ENCODE peak calls at places on chromosomes 12 and 14, in six cellular contexts. T, B, P, L, E and U are unnamed samples.

GRCh38 chr12:116736962-116737773 is 701 bp downstream of the SPRING1 start:
- DNase-seq in L (peak; percentile 40), P (no peak), B (peak; percentile 49), T (peak; percentile 21), E (no peak), U (no peak)

GRCh38 chr12:70080577-70080976 is 162.7 kb upstream of the CNOT2 start:
- DNase-seq in T (no peak), P (no peak), L (no peak), B (no peak), E (no peak), U (no peak)

GRCh38 chr12:52454411-52455201 is 2.7 kb upstream of the KRT6B start:
- DNase-seq in B (peak; percentile 41), P (no peak), T (no peak), L (no peak), E (no peak), U (peak; percentile 16)

GRCh38 chr14:32683679-32684078 is 255.0 kb upstream of the NPAS3 start:
- DNase-seq in P (peak; percentile 45), E (no peak), L (no peak), B (no peak), T (no peak), U (no peak)

GRCh38 chr14:65180725-65181025 is 78.4 kb upstream of the MAX start:
- DNase-seq in T (no peak), B (no peak), P (no peak), E (no peak), L (no peak), U (no peak)

GRCh38 chr14:88289214-88289613 is 33.9 kb downstream of the KCNK10 start:
- DNase-seq in B (no peak), L (peak; percentile 55), T (no peak), E (no peak), P (no peak), U (peak; percentile 24)

GRCh38 chr12:52220456-52220855 is 12.6 kb upstream of the KRT7 start:
- DNase-seq in P (no peak), T (no peak), L (no peak), E (no peak), B (no peak), U (no peak)

GRCh38 chr14:59037620-59038019 is 150.8 kb upstream of the DAAM1 start:
- DNase-seq in P (no peak), T (no peak), B (no peak), E (no peak), L (no peak), U (no peak)

GRCh38 chr12:113002155-113002554 is 23.8 kb downstream of the OAS2 start:
- DNase-seq in E (peak; percentile 82), P (no peak), T (no peak), L (no peak), B (no peak), U (no peak)

GRCh38 chr12:53223391-53224267 is 8.4 kb downstream of the RARG start:
- DNase-seq in P (no peak), B (peak; percentile 48), L (peak; percentile 72), E (no peak), T (peak; percentile 70), U (peak; percentile 66)

GRCh38 chr14:23123419-23123818 is 4.4 kb upstream of the CEBPE start:
- DNase-seq in B (no peak), P (no peak), T (no peak), E (no peak), L (no peak), U (no peak)

GRCh38 chr14:68146812-68147211 is 327.2 kb downstream of the RAD51B start:
- DNase-seq in L (peak; percentile 96), E (no peak), B (no peak), P (no peak), T (no peak), U (peak; percentile 97)

GRCh38 chr14:24339284-24340151 is at the start of gene RIPK3:
- DNase-seq in E (no peak), B (peak; percentile 72), L (peak; percentile 42), T (no peak), P (peak; percentile 52), U (no peak)

GRCh38 chr14:73943083-73943482 is 6.8 kb downstream of the FAM161B start:
- DNase-seq in E (peak; percentile 32), T (no peak), B (no peak), L (peak; percentile 87), P (no peak), U (peak; percentile 11)

GRCh38 chr12:99059824-99060526 is 414.9 kb downstream of the APAF1 start:
- DNase-seq in L (peak; percentile 46), P (no peak), T (no peak), B (peak; percentile 25), E (no peak), U (peak; percentile 39)

GRCh38 chr12:72012874-72013273 is 74.2 kb downstream of the TPH2 start:
- DNase-seq in P (no peak), E (no peak), L (no peak), T (no peak), B (no peak), U (no peak)

GRCh38 chr12:72015895-72016294 is 77.2 kb downstream of the TPH2 start:
- DNase-seq in L (no peak), P (no peak), B (no peak), T (no peak), E (no peak), U (no peak)

GRCh38 chr12:72010365-72010764 is 71.7 kb downstream of the TPH2 start:
- DNase-seq in E (no peak), P (no peak), L (peak; percentile 63), T (no peak), B (no peak), U (no peak)

GRCh38 chr12:72006766-72007165 is 68.1 kb downstream of the TPH2 start:
- DNase-seq in P (peak; percentile 57), T (no peak), E (no peak), L (no peak), B (no peak), U (no peak)

GRCh38 chr12:72011374-72011773 is 72.7 kb downstream of the TPH2 start:
- DNase-seq in B (no peak), T (no peak), L (peak; percentile 12), P (no peak), E (no peak), U (peak; percentile 50)
- TF ChIP-seq EZH2 in B (no peak), T (no peak), L (no peak), P (no peak), E (no peak), U (no peak)

DNA sequence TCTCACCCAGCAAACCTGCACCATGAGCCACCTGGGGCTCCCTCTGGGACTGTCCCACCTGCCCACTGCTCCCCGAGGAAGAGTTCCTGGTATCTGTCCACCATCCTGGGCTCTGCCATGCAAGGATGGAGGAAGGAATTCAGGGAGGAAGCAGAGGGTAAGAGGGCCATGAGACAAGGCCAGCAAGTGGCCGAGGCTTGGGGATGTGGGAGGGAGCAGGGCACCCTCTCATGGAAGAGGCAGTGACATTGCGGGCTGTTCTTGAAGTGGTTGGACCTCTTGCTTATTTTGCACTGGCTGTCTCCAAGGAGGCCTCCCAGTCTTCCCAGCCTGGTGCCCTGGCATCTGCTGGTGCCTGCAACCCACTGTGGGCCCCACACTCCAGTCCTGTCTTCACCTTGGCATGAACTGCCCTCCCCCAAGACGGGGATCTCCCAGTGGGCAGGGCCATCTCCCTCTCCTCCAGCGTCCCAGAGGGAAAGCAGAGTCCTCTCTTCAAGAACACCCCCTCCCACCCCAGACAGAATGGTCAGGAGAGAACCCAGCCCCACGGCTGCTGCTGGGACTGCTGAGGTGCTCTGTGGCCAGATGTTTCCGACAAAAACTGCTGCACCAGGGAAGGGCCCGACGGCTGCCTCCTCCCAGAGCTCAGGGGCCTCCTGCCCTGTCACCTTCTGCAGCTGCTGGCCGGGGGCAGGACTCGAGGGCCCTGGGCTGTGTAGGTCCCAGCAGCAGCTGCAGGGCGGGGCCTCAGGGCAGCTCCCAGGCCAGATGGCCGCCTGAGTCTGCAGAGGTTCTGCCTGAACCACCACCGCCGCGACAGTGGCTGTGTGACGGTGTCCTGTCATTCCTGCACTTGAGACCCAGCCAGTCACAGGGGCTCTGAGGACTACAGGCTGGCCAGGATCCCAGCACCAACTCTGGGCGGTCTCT is 1.8 kb upstream of the AKT1 start:
- DNase-seq in B (peak; percentile 46), E (peak; percentile 39), P (peak; percentile 49), T (no peak), L (no peak), U (no peak)
- TF ChIP-seq EZH2 in B (no peak), E (no peak), P (no peak), T (no peak), L (no peak), U (no peak)

GRCh38 chr14:100160534-100160916 is 1.1 kb upstream of the DEGS2 start:
- DNase-seq in P (no peak), T (no peak), L (no peak), B (no peak), E (no peak), U (no peak)
- TF ChIP-seq EZH2 in P (no peak), T (no peak), L (no peak), B (no peak), E (no peak), U (no peak)

GRCh38 chr14:103273145-103273846 is 60.7 kb upstream of the EIF5 start:
- DNase-seq in T (no peak), P (no peak), B (peak; percentile 57), E (no peak), L (peak; percentile 23), U (no peak)
- TF ChIP-seq EZH2 in T (no peak), P (no peak), B (peak; percentile 70), E (no peak), L (no peak), U (peak; percentile 31)

GRCh38 chr14:28772613-28773012 is 6.0 kb downstream of the FOXG1 start:
- DNase-seq in E (no peak), L (no peak), T (no peak), B (no peak), P (no peak), U (no peak)

GRCh38 chr14:28773917-28774691 is 7.5 kb downstream of the FOXG1 start:
- DNase-seq in P (no peak), L (peak; percentile 73), E (no peak), T (no peak), B (peak; percentile 94), U (peak; percentile 55)

GRCh38 chr14:28773176-28773575 is 6.6 kb downstream of the FOXG1 start:
- DNase-seq in B (no peak), P (no peak), T (no peak), L (no peak), E (no peak), U (no peak)

GRCh38 chr14:28776482-28777266 is 10.1 kb downstream of the FOXG1 start:
- DNase-seq in P (no peak), E (no peak), T (no peak), L (no peak), B (no peak), U (no peak)

DNA sequence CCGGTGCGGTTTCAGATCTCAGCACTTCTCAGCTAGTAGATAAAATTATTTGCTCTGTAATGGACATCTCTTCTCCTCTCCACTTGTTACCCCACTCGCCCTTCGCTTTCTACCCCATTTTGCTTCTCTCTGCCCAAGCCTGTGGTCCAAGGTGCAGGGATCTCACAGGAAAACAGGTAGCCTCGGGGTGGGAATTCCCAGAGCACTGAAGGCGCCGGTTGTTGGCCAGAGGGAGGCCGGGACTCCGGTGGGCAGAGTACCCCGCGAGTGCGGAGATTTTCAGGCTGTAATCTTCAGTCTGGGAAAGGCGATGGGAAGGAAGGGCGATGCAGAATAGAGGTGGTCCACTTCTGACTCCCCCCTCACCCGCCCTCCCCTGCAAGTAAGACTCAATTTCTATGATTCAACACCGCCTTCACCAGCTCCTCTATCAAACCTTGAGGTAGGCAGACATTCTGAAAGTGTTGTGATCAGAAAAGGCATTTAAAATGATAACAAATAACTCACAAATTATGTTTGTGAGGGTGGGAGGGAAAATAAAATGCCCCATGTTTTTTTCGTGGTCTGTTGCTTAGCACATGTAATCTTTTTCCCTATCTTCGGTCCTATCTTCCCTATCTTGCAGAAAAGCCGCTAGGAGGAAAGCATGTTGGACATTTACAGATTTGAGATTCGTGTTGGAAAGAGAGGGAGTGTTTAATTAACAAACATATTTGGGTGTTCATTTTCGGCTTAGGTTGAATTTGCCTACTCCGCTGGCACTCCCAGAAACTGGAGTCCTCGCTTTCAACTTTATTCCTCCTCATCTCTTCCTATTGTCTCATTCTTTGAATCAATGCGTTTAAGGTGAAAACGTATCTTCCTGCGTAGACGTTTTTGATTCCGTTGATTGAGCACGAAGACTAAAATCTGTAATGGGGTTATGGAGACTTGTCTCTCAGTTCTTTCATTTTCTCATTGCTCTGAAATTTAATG is 8.5 kb downstream of the FOXG1 start:
- DNase-seq in E (no peak), T (no peak), P (no peak), B (no peak), L (no peak), U (no peak)
- TF ChIP-seq EZH2 in E (no peak), T (no peak), P (no peak), B (peak; percentile 63), L (no peak), U (no peak)